ENCODE peak calls at places on chromosome 20, in five cellular contexts. A is HepG2, Y is SK-N-SH, Q is H1, O is GM12891. L is an unnamed sample.

GRCh38 chr20:40754372-40754943 is 65.4 kb upstream of the MAFB start:
- DNase-seq in Y (peak; percentile 48), Q (no peak), O (no peak), A (no peak), L (no peak)

GRCh38 chr20:46407671-46407996 is 1.2 kb upstream of the ELMO2 start:
- DNase-seq in Q (no peak), A (no peak), Y (no peak), O (no peak), L (no peak)

GRCh38 chr20:1299522-1299921 is 29.4 kb downstream of the SDCBP2 start:
- DNase-seq in O (no peak), A (no peak), Y (peak; percentile 67), Q (no peak), L (no peak)

GRCh38 chr20:50762045-50762422 is 30.7 kb downstream of the PARD6B start:
- DNase-seq in A (no peak), Y (no peak), Q (no peak), O (no peak), L (no peak)

GRCh38 chr20:4065405-4065841 is 50.1 kb upstream of the RNF24 start:
- DNase-seq in A (no peak), Y (no peak), O (no peak), Q (no peak), L (no peak)

GRCh38 chr20:58989196-58989595 is 8.1 kb downstream of the NELFCD start:
- DNase-seq in O (no peak), Q (no peak), Y (no peak), A (no peak), L (no peak)

GRCh38 chr20:57834306-57834863 is 124.6 kb upstream of the PMEPA1 start:
- DNase-seq in A (no peak), O (no peak), Y (no peak), Q (no peak), L (no peak)

GRCh38 chr20:63580796-63581461 is 6.9 kb upstream of the HELZ2 start:
- DNase-seq in A (peak; percentile 78), Q (no peak), Y (peak; percentile 52), O (peak; percentile 78), L (peak; percentile 66)

GRCh38 chr20:22379472-22379871 is 204.9 kb downstream of the FOXA2 start:
- DNase-seq in Q (no peak), Y (no peak), A (no peak), O (no peak), L (no peak)
- TF ChIP-seq POLR2AphosphoS5 in Q (no peak), Y (no peak), A (no peak), O (no peak), L (no peak)

GRCh38 chr20:6562111-6562510 is 205.4 kb upstream of the BMP2 start:
- DNase-seq in O (no peak), A (no peak), Q (no peak), Y (no peak), L (no peak)
- TF ChIP-seq TAF1 in O (no peak), A (no peak), Q (no peak), Y (no peak), L (no peak)

GRCh38 chr20:25039697-25040437 is 18.1 kb downstream of the ACSS1 start:
- DNase-seq in A (no peak), Y (no peak), Q (no peak), O (no peak), L (no peak)
- TF ChIP-seq POLR2AphosphoS5 in A (no peak), Y (no peak), Q (no peak), O (no peak), L (no peak)

GRCh38 chr20:37335642-37336368 is 10.1 kb upstream of the SRC start:
- DNase-seq in O (peak; percentile 38), Q (no peak), A (peak; percentile 48), Y (no peak), L (no peak)
- TF ChIP-seq TAF1 in O (no peak), Q (no peak), A (no peak), Y (no peak), L (no peak)

GRCh38 chr20:17910828-17911294 is 57.7 kb downstream of the SNX5 start:
- DNase-seq in Q (no peak), Y (no peak), O (no peak), A (no peak), L (no peak)
- TF ChIP-seq POLR2AphosphoS5 in Q (no peak), Y (no peak), O (no peak), A (no peak), L (no peak)

GRCh38 chr20:20203784-20204183 is 151.5 kb downstream of the CFAP61 start:
- DNase-seq in A (peak; percentile 15), Y (no peak), O (no peak), Q (no peak), L (no peak)

GRCh38 chr20:20205862-20206236 is 153.5 kb downstream of the CFAP61 start:
- DNase-seq in O (no peak), A (no peak), Q (no peak), Y (no peak), L (no peak)

GRCh38 chr20:20205141-20205861 is 153.0 kb downstream of the CFAP61 start:
- DNase-seq in O (no peak), Y (no peak), Q (no peak), A (no peak), L (no peak)

GRCh38 chr20:20202793-20203192 is 150.5 kb downstream of the CFAP61 start:
- DNase-seq in Y (no peak), Q (no peak), A (no peak), O (no peak), L (no peak)

DNA sequence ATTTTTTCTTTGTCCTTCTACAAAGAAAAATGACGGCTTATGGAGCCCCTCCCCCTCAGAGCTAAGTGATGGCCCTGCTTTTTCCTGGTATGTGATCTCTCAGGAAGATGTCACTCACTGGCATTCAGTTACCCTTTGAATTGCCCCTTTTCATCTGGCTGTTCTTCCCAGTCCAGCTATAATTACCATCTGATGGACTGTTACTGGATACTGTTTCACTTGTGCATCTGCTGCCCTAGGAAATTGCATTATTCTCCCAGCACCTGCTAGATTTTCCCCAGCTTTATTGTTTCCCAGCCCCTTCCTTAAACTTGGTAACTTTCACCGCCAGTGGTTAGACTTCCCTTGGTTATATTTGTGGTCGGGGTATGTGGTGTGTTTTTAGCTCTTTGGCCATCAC is 152.0 kb downstream of the CFAP61 start:
- DNase-seq in A (no peak), Q (no peak), O (no peak), Y (peak; percentile 27), L (no peak)
- TF ChIP-seq TAF1 in A (no peak), Q (no peak), O (no peak), Y (no peak), L (no peak)

L was measured in GM12892.